ENCODE peak calls at places on chromosomes 13 and 19, in seven cellular contexts. V is ovary; B is neural crest cell; G is PC-3; K is CD8-positive, alpha-beta T cell; A is LNCaP clone FGC; T is A673. F is an unnamed sample.

GRCh38 chr13:113768018-113768905 is 9.2 kb downstream of the TMEM255B start:
- DNase-seq in A (no peak), T (no peak), B (no peak), V (no peak), K (no peak), G (no peak), F (no peak)

GRCh38 chr13:86445584-86446140 is 646.4 kb upstream of the SLITRK6 start:
- DNase-seq in T (no peak), V (no peak), B (no peak), A (no peak), K (no peak), G (peak), F (no peak)

GRCh38 chr13:110425444-110425780 is 118.3 kb downstream of the COL4A2 start:
- DNase-seq in B (no peak), A (no peak), K (no peak), G (no peak), T (no peak), V (no peak), F (no peak)

GRCh38 chr19:51501594-51502263 is at the start of gene SIGLEC12:
- DNase-seq in V (no peak), A (no peak), G (no peak), T (no peak), B (no peak), K (no peak), F (no peak)

GRCh38 chr13:39864221-39864620 is 208.8 kb downstream of the COG6 start:
- DNase-seq in T (no peak), B (no peak), V (no peak), A (no peak), K (no peak), G (no peak), F (no peak)

GRCh38 chr13:20407759-20408158 is 117.9 kb downstream of the CRYL1 start:
- DNase-seq in B (no peak), T (no peak), G (no peak), A (no peak), K (no peak), V (no peak), F (no peak)

GRCh38 chr13:52020191-52020590 is 4.3 kb upstream of the UTP14C start:
- DNase-seq in G (no peak), T (no peak), A (no peak), K (no peak), B (no peak), V (no peak), F (no peak)

GRCh38 chr19:38285567-38285966 is 18.5 kb upstream of the C19orf33 start:
- DNase-seq in V (no peak), T (no peak), B (no peak), A (no peak), G (peak), K (no peak), F (no peak)

GRCh38 chr19:31519216-31519615 is 170.0 kb upstream of the TSHZ3 start:
- DNase-seq in V (no peak), A (no peak), B (no peak), T (no peak), K (no peak), G (no peak), F (no peak)

GRCh38 chr13:105817011-105817410 is 718.5 kb downstream of the EFNB2 start:
- DNase-seq in T (no peak), B (no peak), A (no peak), V (no peak), G (peak), K (no peak), F (no peak)

GRCh38 chr19:10603873-10604459 is 16.9 kb upstream of the AP1M2 start:
- DNase-seq in B (no peak), G (no peak), V (no peak), K (peak), A (no peak), T (no peak), F (no peak)

GRCh38 chr13:112684041-112684440 is 5.8 kb upstream of the ATP11A start:
- DNase-seq in G (no peak), A (no peak), V (no peak), K (no peak), T (no peak), B (no peak), F (no peak)

GRCh38 chr13:92716749-92717148 is 509.9 kb upstream of the GPC6 start:
- DNase-seq in V (no peak), T (peak), K (no peak), G (peak), B (no peak), A (no peak), F (no peak)

GRCh38 chr19:38666662-38667448 is 19.4 kb downstream of the ACTN4 start:
- DNase-seq in V (no peak), K (no peak), G (peak), T (peak), B (no peak), A (peak), F (no peak)

GRCh38 chr13:37747071-37747612 is 122.4 kb downstream of the TRPC4 start:
- DNase-seq in A (no peak), T (no peak), V (no peak), B (no peak), G (peak), K (no peak), F (no peak)

GRCh38 chr13:18956473-18957078 is 225.0 kb downstream of the TUBA3C start:
- DNase-seq in B (no peak), A (no peak), G (no peak), V (no peak), K (no peak), T (no peak), F (no peak)

GRCh38 chr19:771332-771785 is 20.4 kb downstream of the MISP start:
- DNase-seq in V (no peak), T (peak), A (no peak), G (peak), B (peak), K (no peak), F (no peak)

GRCh38 chr13:26929971-26930730 is 169.6 kb upstream of the GPR12 start:
- DNase-seq in A (no peak), G (peak), K (peak), B (peak), T (peak), V (peak), F (peak)

GRCh38 chr19:54024660-54025059 is 33.2 kb downstream of the CACNG6 start:
- DNase-seq in V (no peak), G (peak), B (no peak), K (no peak), A (no peak), T (no peak), F (no peak)

GRCh38 chr13:106182404-106182803 is 353.1 kb downstream of the EFNB2 start:
- DNase-seq in V (no peak), T (peak), G (peak), B (no peak), A (no peak), K (no peak), F (no peak)

DNA sequence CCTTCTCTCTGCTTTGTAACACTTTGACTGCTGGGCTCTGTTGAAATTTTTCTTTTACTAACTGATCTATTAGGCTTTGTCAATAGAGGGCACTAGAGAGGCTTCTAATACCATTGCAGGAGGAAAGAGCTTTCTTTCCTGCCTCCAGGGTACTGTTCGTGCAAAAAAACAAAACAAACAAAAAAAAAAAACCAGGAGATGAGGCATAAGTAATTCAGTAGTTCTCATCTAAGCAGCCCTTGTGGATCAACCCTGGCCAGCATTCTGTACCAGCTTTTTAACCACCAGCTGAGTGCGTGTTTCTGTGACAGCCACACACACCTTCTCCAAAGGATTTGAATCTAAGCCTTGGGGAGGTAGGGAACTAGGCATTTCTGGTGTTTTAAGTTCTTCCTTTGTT is 1707.6 kb upstream of the SLC10A2 start:
- DNase-seq in T (peak), A (peak), B (no peak), V (no peak), G (peak), K (no peak), F (no peak)
- TF ChIP-seq CTCF in T (peak), A (peak), B (peak), V (no peak), G (peak), K (peak), F (peak)

GRCh38 chr19:16297575-16298178 is 26.9 kb upstream of the KLF2 start:
- DNase-seq in T (no peak), V (no peak), A (no peak), K (no peak), G (peak), B (no peak), F (no peak)

GRCh38 chr19:16306728-16307402 is 17.8 kb upstream of the KLF2 start:
- DNase-seq in K (no peak), A (no peak), B (no peak), G (no peak), V (no peak), T (no peak), F (no peak)

GRCh38 chr19:16298334-16298733 is 26.3 kb upstream of the KLF2 start:
- DNase-seq in K (no peak), B (no peak), T (no peak), A (no peak), G (no peak), V (no peak), F (no peak)

GRCh38 chr19:16303755-16304154 is 20.9 kb upstream of the KLF2 start:
- DNase-seq in T (no peak), G (no peak), K (no peak), V (peak), B (no peak), A (no peak), F (no peak)

GRCh38 chr19:16301999-16302694 is 22.5 kb upstream of the KLF2 start:
- DNase-seq in A (no peak), T (no peak), K (no peak), B (no peak), G (peak), V (no peak), F (no peak)
- TF ChIP-seq CTCF in A (no peak), T (no peak), K (no peak), B (no peak), G (no peak), V (no peak), F (no peak)

GRCh38 chr19:44643605-44644390 is at the start of gene PVR:
- DNase-seq in A (no peak), T (peak), K (no peak), B (peak), V (peak), G (peak), F (peak)
- TF ChIP-seq CTCF in A (no peak), T (no peak), K (no peak), B (peak), V (no peak), G (no peak), F (no peak)

GRCh38 chr19:29574518-29574917 is 31.6 kb upstream of the POP4 start:
- DNase-seq in V (no peak), G (no peak), A (no peak), T (no peak), B (no peak), K (no peak), F (peak)

GRCh38 chr19:29578349-29578748 is 27.7 kb upstream of the POP4 start:
- DNase-seq in V (no peak), B (no peak), T (no peak), K (no peak), A (no peak), G (no peak), F (no peak)

GRCh38 chr19:29577662-29577963 is 28.5 kb upstream of the POP4 start:
- DNase-seq in T (no peak), V (no peak), G (no peak), K (no peak), B (no peak), A (no peak), F (no peak)

GRCh38 chr19:29576761-29577661 is 29.1 kb upstream of the POP4 start:
- DNase-seq in K (no peak), T (no peak), V (no peak), G (no peak), B (no peak), A (no peak), F (no peak)

DNA sequence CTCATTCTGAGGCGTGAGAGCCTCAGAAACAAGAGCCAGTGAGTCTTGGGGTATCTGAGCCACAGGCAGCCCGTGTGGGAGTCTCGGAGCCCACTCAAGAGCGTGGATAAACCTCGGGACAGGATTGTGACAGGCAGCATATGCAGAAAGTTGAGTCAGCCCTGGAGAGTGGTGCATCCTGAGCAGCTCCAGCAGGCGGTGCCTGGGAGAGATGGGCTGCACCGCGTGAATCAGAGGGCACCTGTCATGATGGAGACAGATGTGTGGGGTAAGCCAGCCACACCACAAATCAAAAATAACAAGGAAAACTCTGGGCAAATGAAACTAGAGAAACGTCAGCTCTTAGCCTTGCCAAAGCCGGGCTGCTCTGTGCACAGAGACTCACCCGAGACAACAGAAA is 30.0 kb upstream of the POP4 start:
- DNase-seq in T (no peak), B (no peak), A (no peak), G (no peak), K (no peak), V (no peak), F (no peak)
- TF ChIP-seq CTCF in T (no peak), B (no peak), A (no peak), G (no peak), K (no peak), V (no peak), F (no peak)

GRCh38 chr13:25249001-25249543 is 38.2 kb downstream of the MTMR6 start:
- DNase-seq in B (no peak), A (no peak), K (no peak), T (peak), V (no peak), G (peak), F (no peak)
- TF ChIP-seq CTCF in B (peak), A (peak), K (no peak), T (peak), V (no peak), G (peak), F (peak)

GRCh38 chr13:62387642-62388041 is 972.0 kb upstream of the PCDH20 start:
- DNase-seq in G (peak), K (no peak), A (no peak), V (no peak), B (no peak), T (peak), F (no peak)
- TF ChIP-seq CTCF in G (peak), K (no peak), A (peak), V (no peak), B (peak), T (peak), F (peak)

DNA sequence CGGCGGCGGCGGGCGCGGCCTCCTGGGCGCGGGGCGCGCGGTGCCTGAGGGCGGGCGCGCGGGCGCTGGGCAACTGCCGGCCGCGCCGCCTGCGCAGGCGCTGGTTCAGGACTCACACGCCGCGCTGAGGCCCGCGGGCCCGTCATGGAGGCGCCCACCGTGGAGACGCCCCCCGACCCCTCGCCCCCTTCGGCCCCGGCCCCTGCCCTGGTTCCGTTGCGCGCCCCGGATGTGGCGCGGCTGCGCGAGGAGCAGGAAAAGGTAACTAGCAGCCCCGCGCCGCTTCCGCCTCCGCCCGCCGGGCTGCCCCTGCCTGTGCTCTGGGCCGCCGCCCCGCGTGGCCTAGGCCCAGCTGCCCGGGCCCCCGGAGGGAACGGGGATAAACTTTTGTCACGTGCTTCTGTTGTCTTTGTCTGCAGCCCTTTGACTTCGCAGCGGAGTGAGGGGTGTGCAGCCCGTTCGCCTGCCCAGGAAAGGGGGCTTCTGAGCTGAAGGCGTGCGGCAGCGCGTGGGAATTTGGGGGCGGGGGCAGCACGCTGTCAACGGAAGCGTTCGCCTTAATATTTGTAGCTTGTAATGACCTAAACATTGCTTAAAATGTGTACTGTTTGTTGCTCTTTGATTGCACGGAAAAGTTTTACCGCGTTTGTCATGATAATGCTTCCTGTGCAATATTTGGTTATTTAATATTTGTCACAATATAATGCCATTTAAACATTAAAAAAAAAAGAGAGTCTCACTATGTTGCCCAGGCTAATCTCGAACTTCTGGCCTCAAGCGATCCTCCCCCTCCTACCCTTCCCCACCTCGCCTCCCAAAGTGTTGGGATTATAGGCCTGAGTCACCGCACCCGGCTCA is 594 bp downstream of the URI1 start:
- DNase-seq in B (peak), K (peak), G (peak), T (peak), A (no peak), V (peak), F (no peak)
- TF ChIP-seq CTCF in B (no peak), K (no peak), G (no peak), T (no peak), A (no peak), V (no peak), F (no peak)